ENCODE peak calls at places on chromosome 17, in eight cellular contexts. N is neural progenitor cell, L is GM04503, U is cortex of kidney, E is mucosa of gallbladder, K is colonic mucosa, F is T1000, P is T-helper 2 cell. Z is an unnamed sample.

GRCh38 chr17:74865504-74866197 is 6.0 kb upstream of the GRIN2C start:
- DNase-seq in N (no peak), L (no peak), U (no peak), E (no peak), K (no peak), F (no peak), P (no peak), Z (no peak)

GRCh38 chr17:64148699-64149098 is 18.8 kb upstream of the ERN1 start:
- DNase-seq in N (no peak), L (no peak), U (no peak), E (no peak), K (no peak), F (no peak), P (no peak), Z (no peak)

GRCh38 chr17:9644910-9645751 is at the start of gene USP43:
- DNase-seq in N (peak), L (no peak), U (no peak), E (peak), K (peak), F (no peak), P (peak), Z (peak)

GRCh38 chr17:47694018-47694817 is at the start of gene TBKBP1:
- DNase-seq in N (peak), L (no peak), U (no peak), E (no peak), K (peak), F (no peak), P (peak), Z (peak)

GRCh38 chr17:59714255-59714654 is 6.8 kb downstream of the VMP1 start:
- DNase-seq in N (no peak), L (no peak), U (no peak), E (no peak), K (no peak), F (no peak), P (no peak), Z (no peak)

GRCh38 chr17:17849147-17849820 is 12.5 kb upstream of the SREBF1 start:
- DNase-seq in N (no peak), L (no peak), U (no peak), E (peak), K (peak), F (no peak), P (peak), Z (no peak)

GRCh38 chr17:43467981-43468541 is 15.7 kb upstream of the DHX8 start:
- DNase-seq in N (peak), L (peak), U (no peak), E (no peak), K (no peak), F (no peak), P (no peak), Z (no peak)

GRCh38 chr17:62791235-62792121 is 16.6 kb downstream of the MARCHF10 start:
- DNase-seq in N (no peak), L (peak), U (no peak), E (no peak), K (no peak), F (no peak), P (no peak), Z (no peak)

GRCh38 chr17:7747586-7747985 is 30.0 kb downstream of the DNAH2 start:
- DNase-seq in N (no peak), L (peak), U (no peak), E (no peak), K (no peak), F (no peak), P (no peak), Z (no peak)